ENCODE peak calls at places on chromosomes 11 and 22, in seven cellular contexts. I is GM13977; V is adrenal gland; T is NCI-H1092; Q is stimulated activated CD8-positive, alpha-beta memory T cell treated with anti-CD3 and anti-CD28 coated beads, Interleukin-15, amount 100 ng/mL, for 48 hours; K is SIG-M5; O is IMR-90. N is an unnamed sample.

GRCh38 chr11:66546368-66546965 is at the start of gene ACTN3:
- DNase-seq in I (no peak), V (peak; percentile 64), T (no peak), Q (no peak), K (no peak), O (no peak), N (no peak)

GRCh38 chr22:37636186-37636948 is 3.1 kb upstream of the SH3BP1 start:
- DNase-seq in I (peak; percentile 57), V (no peak), T (no peak), Q (no peak), K (no peak), O (peak; percentile 75), N (peak; percentile 63)

GRCh38 chr11:662689-663274 is 25.7 kb downstream of the DRD4 start:
- DNase-seq in I (peak; percentile 83), V (peak; percentile 89), T (no peak), Q (no peak), K (no peak), O (peak; percentile 47), N (no peak)

GRCh38 chr11:65505434-65506315 is 6.8 kb downstream of the MALAT1 start:
- DNase-seq in I (no peak), V (peak; percentile 75), T (no peak), Q (no peak), K (no peak), O (peak; percentile 52), N (no peak)

GRCh38 chr22:28978863-28979799 is 82.5 kb downstream of the C22orf31 start:
- DNase-seq in I (no peak), V (no peak), T (no peak), Q (no peak), K (no peak), O (no peak), N (no peak)

GRCh38 chr11:82270870-82271269 is 462.8 kb downstream of the FAM181B start:
- DNase-seq in I (no peak), V (no peak), T (no peak), Q (no peak), K (no peak), O (no peak), N (no peak)

GRCh38 chr11:36512016-36512415 is 1.9 kb upstream of the TRAF6 start:
- DNase-seq in I (no peak), V (no peak), T (no peak), Q (no peak), K (no peak), O (peak; percentile 27), N (no peak)

GRCh38 chr22:22410121-22410520 is 98.4 kb downstream of the ZNF280B start:
- DNase-seq in I (no peak), V (no peak), T (no peak), Q (no peak), K (no peak), O (no peak), N (no peak)

GRCh38 chr22:38943181-38943580 is 14.2 kb upstream of the APOBEC3A start:
- DNase-seq in I (no peak), V (no peak), T (no peak), Q (no peak), K (no peak), O (no peak), N (no peak)

GRCh38 chr11:107785401-107785800 is 73.2 kb downstream of the SLC35F2 start:
- DNase-seq in I (no peak), V (no peak), T (no peak), Q (peak; percentile 30), K (no peak), O (peak; percentile 17), N (no peak)

GRCh38 chr11:66694056-66694410 is 16.3 kb upstream of the RBM4B start:
- DNase-seq in I (no peak), V (peak; percentile 85), T (no peak), Q (no peak), K (no peak), O (no peak), N (no peak)

GRCh38 chr11:65355013-65355775 is 643 bp downstream of the TIGD3 start:
- DNase-seq in I (peak; percentile 79), V (peak; percentile 68), T (peak; percentile 44), Q (no peak), K (no peak), O (no peak), N (no peak)

GRCh38 chr11:64772318-64773018 is 5.9 kb downstream of the SF1 start:
- DNase-seq in I (peak; percentile 66), V (no peak), T (no peak), Q (no peak), K (no peak), O (no peak), N (no peak)

GRCh38 chr11:7511405-7511804 is 2.4 kb upstream of the PPFIBP2 start:
- DNase-seq in I (no peak), V (peak; percentile 84), T (peak; percentile 80), Q (no peak), K (no peak), O (no peak), N (no peak)

GRCh38 chr11:59776210-59777066 is 21.3 kb downstream of the STX3 start:
- DNase-seq in I (no peak), V (no peak), T (no peak), Q (no peak), K (no peak), O (peak; percentile 78), N (no peak)

GRCh38 chr11:27249208-27249509 is 113.9 kb downstream of the CCDC34 start:
- DNase-seq in I (no peak), V (no peak), T (no peak), Q (no peak), K (no peak), O (no peak), N (no peak)

GRCh38 chr11:64186205-64187165 is 514 bp downstream of the STIP1 start:
- DNase-seq in I (no peak), V (no peak), T (no peak), Q (peak; percentile 36), K (no peak), O (peak; percentile 2), N (peak; percentile 61)

GRCh38 chr22:38735465-38736256 is 20.1 kb downstream of the SUN2 start:
- DNase-seq in I (no peak), V (no peak), T (no peak), Q (no peak), K (no peak), O (no peak), N (no peak)

GRCh38 chr11:76275446-76275845 is 69.1 kb upstream of the WNT11 start:
- DNase-seq in I (no peak), V (no peak), T (no peak), Q (no peak), K (no peak), O (no peak), N (no peak)

GRCh38 chr11:45449036-45449601 is 163.0 kb upstream of the SYT13 start:
- DNase-seq in I (no peak), V (no peak), T (no peak), Q (no peak), K (no peak), O (no peak), N (no peak)

GRCh38 chr11:32400196-32400595 is 35.1 kb downstream of the WT1 start:
- DNase-seq in I (no peak), V (peak; percentile 14), T (no peak), Q (no peak), K (no peak), O (peak; percentile 10), N (no peak)

GRCh38 chr11:129280027-129280811 is 88.1 kb upstream of the ARHGAP32 start:
- DNase-seq in I (no peak), V (no peak), T (peak; percentile 51), Q (peak; percentile 21), K (no peak), O (peak; percentile 65), N (no peak)

GRCh38 chr11:69912161-69912910 is 93.1 kb upstream of the FGF3 start:
- DNase-seq in I (no peak), V (no peak), T (no peak), Q (no peak), K (no peak), O (no peak), N (no peak)

GRCh38 chr11:75773595-75774353 is 5.2 kb downstream of the DGAT2 start:
- DNase-seq in I (peak; percentile 86), V (no peak), T (no peak), Q (no peak), K (peak; percentile 18), O (no peak), N (no peak)

GRCh38 chr11:109783842-109784241 is 309.4 kb upstream of the ZC3H12C start:
- DNase-seq in I (peak; percentile 20), V (no peak), T (no peak), Q (no peak), K (no peak), O (no peak), N (no peak)

GRCh38 chr11:72864692-72865655 is 50.8 kb downstream of the ATG16L2 start:
- DNase-seq in I (no peak), V (no peak), T (no peak), Q (no peak), K (no peak), O (peak; percentile 46), N (no peak)

GRCh38 chr22:28822930-28823481 is 22.6 kb upstream of the XBP1 start:
- DNase-seq in I (no peak), V (no peak), T (peak; percentile 84), Q (no peak), K (no peak), O (no peak), N (no peak)

GRCh38 chr11:125263268-125263790 is 98.8 kb downstream of the PKNOX2 start:
- DNase-seq in I (no peak), V (peak; percentile 87), T (peak; percentile 16), Q (no peak), K (no peak), O (peak; percentile 100), N (no peak)

GRCh38 chr11:130213143-130213978 is 53.8 kb downstream of the ST14 start:
- DNase-seq in I (peak; percentile 86), V (peak; percentile 72), T (peak; percentile 41), Q (peak; percentile 43), K (no peak), O (peak; percentile 6), N (peak; percentile 32)

GRCh38 chr11:118290923-118291322 is 13.6 kb upstream of the CD3E start:
- DNase-seq in I (peak; percentile 43), V (no peak), T (no peak), Q (no peak), K (no peak), O (no peak), N (no peak)

N was measured in NK-92 treated with Interleukin-12 subunit alpha and Interleukin-12 subunit beta, amount 100 ng/mL, for 24 hours.